ENCODE peak calls at places on chromosomes 13 and 19, in nine cellular contexts. I is effector memory CD4-positive, alpha-beta T cell; W is sigmoid colon; S is A549; K is ascending aorta; U is IMR-90; R is adipocyte; Y is astrocyte of the spinal cord; B is GM12878. H is an unnamed sample.

GRCh38 chr19:1492474-1493006 is 1.6 kb downstream of the REEP6 start:
- DNase-seq in I (no peak), R (no peak), B (no peak), Y (no peak), K (no peak), S (no peak), U (no peak), W (peak), H (no peak)

GRCh38 chr13:39600766-39601165 is 2.2 kb downstream of the LHFPL6 start:
- DNase-seq in B (no peak), K (peak), I (no peak), R (no peak), Y (peak), S (peak), U (no peak), W (peak), H (peak)

GRCh38 chr19:48571378-48572162 is 19.6 kb downstream of the SULT2B1 start:
- DNase-seq in R (no peak), S (peak), Y (no peak), B (no peak), W (no peak), I (no peak), K (no peak), U (no peak), H (no peak)

GRCh38 chr13:67281476-67281875 is 51.3 kb upstream of the PCDH9 start:
- DNase-seq in R (no peak), Y (no peak), S (no peak), I (no peak), W (no peak), B (no peak), U (no peak), K (no peak), H (no peak)

GRCh38 chr13:104898484-104898883 is 1637.0 kb downstream of the EFNB2 start:
- DNase-seq in U (no peak), Y (no peak), R (no peak), S (no peak), K (no peak), B (no peak), W (no peak), I (no peak), H (no peak)

GRCh38 chr19:31066385-31066784 is 282.9 kb downstream of the TSHZ3 start:
- DNase-seq in Y (peak), W (no peak), K (no peak), I (no peak), S (peak), U (peak), R (peak), B (no peak), H (peak)

GRCh38 chr13:75132800-75133695 is 348.9 kb downstream of the TBC1D4 start:
- DNase-seq in S (no peak), I (no peak), R (no peak), Y (no peak), U (no peak), K (no peak), W (no peak), B (no peak), H (peak)

GRCh38 chr13:33349996-33350826 is 64.7 kb upstream of the STARD13 start:
- DNase-seq in U (peak), W (peak), Y (peak), S (no peak), B (no peak), K (peak), R (peak), I (no peak), H (peak)

GRCh38 chr19:49921871-49922755 is 6.9 kb upstream of the ATF5 start:
- DNase-seq in I (no peak), Y (peak), W (no peak), B (no peak), S (no peak), R (peak), U (peak), K (no peak), H (peak)

GRCh38 chr13:77620138-77620537 is 77.3 kb upstream of the SLAIN1 start:
- DNase-seq in S (no peak), K (no peak), Y (no peak), R (no peak), U (no peak), W (no peak), I (no peak), B (no peak), H (no peak)

GRCh38 chr19:55591555-55591954 is 7.8 kb downstream of the FIZ1 start:
- DNase-seq in R (no peak), S (peak), K (no peak), I (no peak), B (no peak), Y (no peak), W (no peak), U (no peak), H (no peak)

GRCh38 chr19:42121666-42122069 is 10.6 kb downstream of the POU2F2 start:
- DNase-seq in U (peak), Y (peak), B (peak), W (no peak), I (peak), S (no peak), K (peak), R (peak), H (peak)

GRCh38 chr13:26978081-26978860 is 193.3 kb downstream of the USP12 start:
- DNase-seq in W (no peak), B (no peak), R (no peak), K (no peak), S (no peak), Y (no peak), I (no peak), U (no peak), H (no peak)

GRCh38 chr19:38793186-38793585 is 4.2 kb downstream of the LGALS7B start:
- DNase-seq in R (peak), Y (peak), K (no peak), I (no peak), U (peak), B (no peak), S (no peak), W (no peak), H (peak)

GRCh38 chr13:27678306-27679040 is 56.8 kb downstream of the POLR1D start:
- DNase-seq in B (no peak), Y (no peak), W (no peak), R (no peak), U (peak), S (no peak), K (no peak), I (no peak), H (no peak)

GRCh38 chr19:5949792-5950305 is 28.1 kb downstream of the RANBP3 start:
- DNase-seq in R (no peak), K (no peak), S (no peak), B (no peak), U (no peak), I (no peak), W (no peak), Y (no peak), H (no peak)

GRCh38 chr19:23509686-23510450 is 114.6 kb upstream of the ZNF91 start:
- DNase-seq in U (no peak), B (no peak), K (no peak), I (no peak), W (no peak), S (no peak), Y (no peak), R (no peak), H (no peak)

DNA sequence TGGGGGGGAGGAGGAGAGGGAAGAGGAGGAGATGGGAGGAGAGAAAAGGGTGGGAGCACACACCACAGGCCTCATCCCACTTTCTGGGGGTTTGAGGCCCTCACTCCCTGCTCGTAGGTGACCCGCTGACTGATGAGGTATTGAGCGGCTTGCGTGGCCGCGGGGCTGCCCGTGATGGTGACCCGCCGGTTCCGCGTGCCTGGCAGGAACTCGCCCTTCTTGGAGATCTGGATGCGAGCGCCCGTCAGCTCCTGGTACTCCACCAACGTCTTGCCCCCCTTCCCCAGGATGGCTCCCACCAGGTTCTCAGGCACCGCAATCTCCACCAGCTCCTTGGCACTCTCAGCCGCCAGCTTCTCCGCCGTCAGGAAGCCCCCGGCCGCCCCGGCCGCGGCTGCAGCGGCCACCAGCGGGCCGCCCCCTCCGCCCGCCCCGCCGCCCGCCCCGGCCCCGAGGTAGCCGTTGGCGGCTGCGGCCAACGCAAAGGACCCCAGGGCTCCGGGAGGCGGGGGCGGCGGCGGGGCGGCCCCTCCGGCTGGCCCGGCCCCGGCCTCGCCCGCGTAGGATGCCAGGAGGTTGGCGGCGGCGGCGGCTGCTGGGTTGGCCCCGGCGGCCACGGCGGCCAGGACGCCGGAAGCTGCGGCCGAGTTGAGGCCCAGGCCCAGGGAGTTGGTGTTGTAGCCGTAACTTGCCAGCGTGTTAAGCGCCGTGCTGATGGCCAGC is 25.4 kb upstream of the NANOS2 start:
- DNase-seq in W (no peak), I (no peak), U (no peak), Y (no peak), S (no peak), R (no peak), K (no peak), B (no peak), H (no peak)
- H3K4me3 ChIP-seq in W (no peak), I (no peak), U (no peak), Y (no peak), S (no peak), R (no peak), K (no peak), B (no peak), H (no peak)

DNA sequence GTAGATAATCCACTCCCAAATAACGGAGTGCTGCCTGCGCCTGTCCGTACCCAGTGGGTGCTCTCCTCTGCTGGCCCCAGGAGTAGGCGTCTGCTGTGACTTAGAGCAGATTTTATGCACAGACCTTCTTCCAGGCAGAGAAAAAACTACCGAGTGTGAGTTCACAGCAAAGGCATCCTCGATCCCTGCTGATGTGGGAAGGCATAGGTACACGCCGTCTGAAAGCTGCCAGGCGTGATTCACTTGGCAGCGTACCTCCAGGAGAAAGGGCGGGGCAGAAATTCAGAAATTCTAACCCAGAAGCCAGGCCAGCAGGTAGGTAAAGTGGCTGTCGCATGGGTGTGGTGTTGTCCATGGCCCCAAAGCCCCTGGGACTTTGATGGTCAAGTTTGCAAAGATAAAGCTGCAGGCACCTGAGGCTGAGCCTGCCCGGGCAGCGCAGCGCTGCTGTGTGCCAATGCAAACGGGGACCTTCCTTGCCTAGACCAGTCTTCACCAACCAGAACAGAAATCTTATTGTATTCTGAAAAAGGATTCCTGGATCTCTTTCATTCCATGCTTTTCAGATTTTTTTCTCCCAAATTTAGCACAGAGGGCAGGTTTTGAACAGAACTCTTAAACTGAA is 36.3 kb downstream of the COL4A2 start:
- DNase-seq in Y (peak), R (no peak), I (no peak), U (no peak), S (peak), B (no peak), K (peak), W (peak), H (peak)
- H3K4me3 ChIP-seq in Y (no peak), R (no peak), I (no peak), U (no peak), S (no peak), B (no peak), K (no peak), W (no peak), H (no peak)

DNA sequence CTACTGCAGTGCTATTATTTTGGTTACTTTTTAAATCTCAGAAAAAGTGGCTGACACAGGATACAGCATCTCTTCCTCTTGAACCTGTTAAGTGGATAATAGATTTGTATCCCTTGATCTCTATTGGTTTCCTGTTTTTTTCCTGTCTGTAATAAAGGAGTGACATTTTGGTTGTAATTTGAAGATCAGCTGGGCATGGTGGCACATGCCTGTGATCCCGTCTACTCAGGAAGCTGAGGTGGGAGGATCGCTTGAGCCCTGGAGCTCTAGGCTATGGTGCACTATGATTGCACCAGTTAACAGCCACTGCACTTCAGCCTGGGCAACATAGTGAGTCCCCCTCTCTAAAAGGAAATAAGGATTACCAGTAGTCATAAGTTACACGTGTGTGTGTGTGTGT is 46.8 kb downstream of the METTL21C start:
- DNase-seq in I (no peak), K (no peak), S (no peak), Y (no peak), B (no peak), R (no peak), U (no peak), W (no peak), H (no peak)
- H3K4me3 ChIP-seq in I (no peak), K (no peak), S (no peak), Y (no peak), B (no peak), R (no peak), U (no peak), W (no peak), H (no peak)

DNA sequence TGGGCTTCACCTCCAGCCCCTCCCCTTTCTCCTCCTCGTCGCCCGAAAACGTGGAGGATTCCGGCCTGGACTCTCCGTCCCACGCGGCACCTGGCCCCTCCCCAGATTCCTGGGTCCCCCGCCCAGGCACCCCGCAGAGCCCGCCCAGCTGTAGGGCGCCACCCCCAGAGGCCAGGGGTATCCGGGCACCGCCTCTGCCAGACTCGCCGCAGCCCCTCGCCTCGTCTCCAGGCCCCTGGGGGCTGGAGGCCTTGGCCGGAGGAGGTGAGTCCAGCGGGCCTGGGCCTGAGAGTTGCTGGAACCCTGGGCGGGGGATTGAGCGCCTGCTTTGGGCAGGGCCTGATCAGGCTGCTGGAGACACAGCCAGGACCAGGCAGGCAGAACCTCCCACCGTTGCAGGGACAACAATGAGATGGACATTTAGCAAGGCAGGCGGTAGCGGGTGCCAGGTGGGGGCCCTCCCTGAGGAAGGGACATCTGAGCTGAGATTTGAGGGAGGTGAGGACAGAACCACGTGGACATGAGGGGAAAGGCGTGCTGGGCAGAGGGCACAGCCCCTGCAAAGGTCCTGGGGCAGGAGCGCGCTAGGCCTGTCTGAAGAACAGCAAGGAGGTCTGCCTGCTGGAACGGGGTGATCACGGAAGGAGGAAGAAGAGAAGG is 16.2 kb upstream of the B3GNT3 start:
- DNase-seq in I (no peak), R (no peak), U (no peak), W (no peak), Y (no peak), B (no peak), S (no peak), K (no peak), H (no peak)
- H3K4me3 ChIP-seq in I (no peak), R (peak), U (no peak), W (peak), Y (no peak), B (no peak), S (peak), K (no peak), H (peak)

DNA sequence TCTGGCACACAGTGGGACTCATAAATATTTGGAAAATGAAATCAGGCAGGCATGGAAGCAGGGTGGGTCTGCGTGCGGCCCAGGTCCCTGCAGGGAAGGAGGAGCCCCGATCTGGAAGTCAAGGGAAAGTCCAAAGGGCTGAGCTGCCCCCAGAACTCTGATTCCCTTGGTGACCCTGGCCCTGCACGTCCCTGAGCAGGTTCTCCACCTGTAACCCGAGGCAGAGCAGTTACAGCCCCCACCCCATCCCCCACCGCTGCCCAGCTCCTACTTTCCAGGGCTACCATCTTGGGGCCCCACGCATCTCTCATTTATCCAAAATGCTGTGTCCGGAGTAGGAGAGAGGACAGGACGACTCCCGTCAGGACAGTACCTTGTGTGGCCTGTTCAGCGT is 2.1 kb downstream of the PLEKHF1 start:
- DNase-seq in I (no peak), U (no peak), R (no peak), B (no peak), S (no peak), K (no peak), Y (no peak), W (peak), H (no peak)
- H3K4me3 ChIP-seq in I (peak), U (no peak), R (peak), B (peak), S (no peak), K (peak), Y (no peak), W (peak), H (peak)

GRCh38 chr19:47469419-47469700 is 2.3 kb downstream of the SLC8A2 start:
- DNase-seq in S (no peak), B (no peak), K (no peak), I (no peak), R (no peak), Y (no peak), U (no peak), W (no peak), H (no peak)
- H3K4me3 ChIP-seq in S (no peak), B (no peak), K (no peak), I (no peak), R (no peak), Y (no peak), U (no peak), W (peak), H (no peak)

DNA sequence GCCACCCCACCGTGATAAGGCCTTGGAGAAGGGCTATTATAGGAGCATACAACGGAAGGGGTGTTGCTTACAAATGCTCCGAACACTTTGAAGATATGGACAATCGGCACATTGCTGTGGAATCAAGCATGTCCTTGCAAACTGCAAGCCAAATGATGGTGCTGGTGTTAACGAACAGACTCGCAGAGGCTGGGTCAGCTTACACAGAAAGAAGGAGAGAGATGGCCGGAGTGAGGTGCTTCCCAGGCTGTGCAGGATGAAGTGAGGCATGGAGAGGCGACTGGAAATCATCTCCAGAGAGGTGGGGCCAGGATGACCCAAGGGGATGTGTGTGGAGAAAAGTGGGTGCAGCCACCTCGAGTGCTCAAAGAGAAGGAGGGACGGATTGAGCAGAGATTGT is 42.2 kb downstream of the HSPH1 start:
- DNase-seq in W (no peak), U (no peak), S (no peak), K (no peak), I (no peak), B (no peak), R (no peak), Y (no peak), H (no peak)
- H3K4me3 ChIP-seq in W (no peak), U (no peak), S (no peak), K (no peak), I (no peak), B (no peak), R (no peak), Y (no peak), H (no peak)

H was measured in choroid plexus epithelial cell.